ENCODE peak calls at places on chromosome 20, in five cellular contexts. I is astrocyte, S is BJ, X is colonic mucosa, U is OCI-LY7. L is an unnamed sample. For H3K36me3, the result is how much of the 10 kb centered on the place peaks cover.

GRCh38 chr20:43715044-43715443 is 11.8 kb downstream of the GTSF1L start:
- DNase-seq in U (no peak), S (no peak), I (no peak), X (no peak), L (no peak)

GRCh38 chr20:23161968-23162696 is 76.0 kb upstream of the CD93 start:
- DNase-seq in I (peak), U (no peak), X (peak), S (no peak), L (no peak)

GRCh38 chr20:38147166-38147565 is 17.9 kb downstream of the TGM2 start:
- DNase-seq in X (no peak), U (no peak), S (no peak), I (no peak), L (no peak)

GRCh38 chr20:11843289-11843688 is 74.4 kb upstream of the BTBD3 start:
- DNase-seq in S (no peak), I (no peak), X (no peak), U (no peak), L (no peak)

GRCh38 chr20:34525342-34525708 is 9.1 kb downstream of the DYNLRB1 start:
- DNase-seq in X (no peak), I (no peak), S (no peak), U (no peak), L (no peak)

GRCh38 chr20:3041818-3042504 is 1.5 kb upstream of the GNRH2 start:
- DNase-seq in I (no peak), S (no peak), U (no peak), X (no peak), L (no peak)

GRCh38 chr20:62028384-62028783 is 37.3 kb downstream of the TAF4 start:
- DNase-seq in S (no peak), U (no peak), I (no peak), X (no peak), L (no peak)

GRCh38 chr20:10553326-10553984 is 118.3 kb downstream of the SLX4IP start:
- DNase-seq in S (no peak), U (peak), I (peak), X (peak), L (peak)

GRCh38 chr20:2365091-2365490 is 15.6 kb upstream of the TGM6 start:
- DNase-seq in I (no peak), S (no peak), X (no peak), U (no peak), L (no peak)

GRCh38 chr20:64240243-64241015 is 15.1 kb upstream of the PCMTD2 start:
- DNase-seq in U (no peak), I (no peak), S (no peak), X (no peak), L (no peak)

GRCh38 chr20:63369724-63370622 is 8.8 kb upstream of the CHRNA4 start:
- DNase-seq in I (no peak), X (no peak), S (no peak), U (no peak), L (no peak)

GRCh38 chr20:24134284-24134683 is 145.7 kb upstream of the GGTLC1 start:
- DNase-seq in I (no peak), S (no peak), X (no peak), U (no peak), L (peak)

GRCh38 chr20:21994203-21994602 is 288.7 kb downstream of the PAX1 start:
- DNase-seq in U (no peak), S (no peak), I (no peak), X (no peak), L (no peak)

GRCh38 chr20:25273541-25274358 is 25.9 kb downstream of the PYGB start:
- DNase-seq in U (no peak), I (no peak), S (no peak), X (no peak), L (no peak)

GRCh38 chr20:15834857-15835256 is 738.4 kb downstream of the KIF16B start:
- DNase-seq in U (no peak), I (no peak), S (no peak), X (no peak), L (no peak)

GRCh38 chr20:24164360-24164759 is 175.8 kb upstream of the GGTLC1 start:
- DNase-seq in I (no peak), X (no peak), S (no peak), U (peak), L (no peak)

GRCh38 chr20:23515250-23515939 is 24.5 kb downstream of the CST8 start:
- DNase-seq in X (no peak), S (peak), I (no peak), U (no peak), L (no peak)

GRCh38 chr20:43530321-43531090 is 23.0 kb downstream of the L3MBTL1 start:
- DNase-seq in S (no peak), X (no peak), I (no peak), U (no peak), L (peak)

GRCh38 chr20:10536531-10536930 is 101.4 kb downstream of the SLX4IP start:
- DNase-seq in S (no peak), U (peak), X (no peak), I (no peak), L (no peak)

GRCh38 chr20:47775039-47775438 is 10.2 kb downstream of the SULF2 start:
- DNase-seq in U (no peak), X (no peak), S (no peak), I (no peak), L (no peak)

GRCh38 chr20:12660918-12661317 is 347.9 kb upstream of the SPTLC3 start:
- DNase-seq in S (no peak), I (no peak), U (no peak), X (no peak), L (peak)

GRCh38 chr20:22916121-22916842 is 118.8 kb upstream of the SSTR4 start:
- DNase-seq in I (no peak), U (no peak), X (no peak), S (no peak), L (no peak)

GRCh38 chr20:20827992-20828597 is 115.7 kb upstream of the RALGAPA2 start:
- DNase-seq in I (no peak), U (no peak), X (no peak), S (no peak), L (no peak)

GRCh38 chr20:37596890-37597539 is 69.3 kb upstream of the BLCAP start:
- DNase-seq in X (no peak), I (no peak), S (no peak), U (no peak), L (no peak)

GRCh38 chr20:9491324-9491723 is 23.1 kb upstream of the LAMP5 start:
- DNase-seq in X (no peak), S (no peak), U (no peak), I (no peak), L (no peak)

GRCh38 chr20:9490171-9490570 is 24.2 kb upstream of the LAMP5 start:
- DNase-seq in U (no peak), I (peak), S (no peak), X (no peak), L (no peak)

GRCh38 chr20:9485614-9486325 is 28.6 kb upstream of the LAMP5 start:
- DNase-seq in U (no peak), X (no peak), S (no peak), I (no peak), L (no peak)

GRCh38 chr20:9492067-9492466 is 22.3 kb upstream of the LAMP5 start:
- DNase-seq in U (no peak), S (no peak), I (no peak), X (no peak), L (no peak)

DNA sequence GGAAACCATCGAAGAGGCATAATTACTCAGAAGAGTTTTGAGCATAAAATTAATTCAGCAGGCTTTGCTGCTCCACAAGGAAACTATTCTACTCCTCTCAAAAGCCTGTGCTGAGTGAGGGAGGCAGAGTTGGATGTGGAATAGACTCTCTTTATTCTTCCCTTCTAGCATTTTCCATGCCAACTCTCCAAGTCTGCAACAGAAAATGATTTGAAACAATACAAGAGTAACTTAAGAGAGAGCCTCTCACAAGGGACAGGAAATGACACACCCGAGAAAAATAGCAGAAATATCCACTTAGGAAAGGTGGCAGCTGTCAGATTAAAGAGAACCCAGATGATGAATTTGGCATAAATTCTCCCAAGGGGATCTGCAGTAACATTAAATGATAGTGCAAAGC is 26.3 kb upstream of the LAMP5 start:
- DNase-seq in X (no peak), U (no peak), I (no peak), S (no peak), L (no peak)
- H3K36me3 ChIP-seq in X (under half), U (under half), I (under half), S (under half), L (under half)

DNA sequence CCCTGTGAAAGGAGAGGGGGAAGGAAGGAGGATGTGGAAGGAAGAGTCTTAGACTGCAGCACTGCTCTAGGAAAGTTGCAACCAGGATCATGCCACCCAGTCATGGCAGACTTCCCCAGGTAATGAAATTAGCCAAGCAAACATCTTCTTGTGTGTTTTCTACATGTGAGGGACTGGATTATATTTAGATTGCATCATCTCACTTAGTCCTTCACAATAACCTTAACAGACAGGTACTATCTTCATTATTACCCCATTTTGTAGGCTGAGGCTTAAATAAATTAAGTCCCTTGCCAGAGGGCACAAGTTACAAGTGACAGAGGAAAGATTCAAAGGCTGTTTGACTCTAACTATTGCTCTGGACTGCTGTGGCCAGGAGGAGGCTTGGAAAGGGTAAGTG is 9.7 kb upstream of the MAFB start:
- DNase-seq in X (no peak), S (no peak), U (no peak), I (no peak), L (no peak)
- H3K4me3 ChIP-seq in X (no peak), S (no peak), U (no peak), I (no peak), L (no peak)

GRCh38 chr20:45578151-45578660 is 878 bp downstream of the WFDC8 start:
- DNase-seq in S (no peak), I (no peak), X (no peak), U (no peak), L (no peak)
- H3K36me3 ChIP-seq in S (under half), I (under half), X (under half), U (under half), L (under half)

GRCh38 chr20:52746190-52746589 is 226.0 kb upstream of the TSHZ2 start:
- DNase-seq in S (no peak), X (no peak), I (no peak), U (no peak), L (no peak)

GRCh38 chr20:52746768-52747167 is 225.4 kb upstream of the TSHZ2 start:
- DNase-seq in U (no peak), I (no peak), S (no peak), X (no peak), L (no peak)

GRCh38 chr20:52749020-52749419 is 223.1 kb upstream of the TSHZ2 start:
- DNase-seq in U (no peak), X (no peak), S (no peak), I (no peak), L (no peak)

GRCh38 chr20:52748235-52748950 is 223.8 kb upstream of the TSHZ2 start:
- DNase-seq in U (no peak), I (no peak), S (no peak), X (no peak), L (no peak)

GRCh38 chr20:52747736-52748135 is 224.4 kb upstream of the TSHZ2 start:
- DNase-seq in S (no peak), I (peak), U (peak), X (no peak), L (no peak)
- H3K4me3 ChIP-seq in S (no peak), I (no peak), U (no peak), X (no peak), L (no peak)

GRCh38 chr20:32440758-32441078 is 82.6 kb downstream of the ASXL1 start:
- DNase-seq in I (no peak), X (no peak), S (no peak), U (no peak), L (no peak)
- H3K36me3 ChIP-seq in I (under half), X (under half), S (under half), U (under half), L (half or more)

GRCh38 chr20:8223096-8223870 is 91.2 kb downstream of the PLCB1 start:
- DNase-seq in I (peak), U (no peak), X (no peak), S (peak), L (no peak)
- H3K4me3 ChIP-seq in I (no peak), U (no peak), X (no peak), S (no peak), L (peak)

GRCh38 chr20:50582591-50583234 is 72.5 kb downstream of the PTPN1 start:
- DNase-seq in U (peak), S (no peak), I (no peak), X (no peak), L (no peak)

GRCh38 chr20:50580016-50580747 is 70.0 kb downstream of the PTPN1 start:
- DNase-seq in I (no peak), X (peak), S (no peak), U (peak), L (peak)

GRCh38 chr20:50582092-50582491 is 71.9 kb downstream of the PTPN1 start:
- DNase-seq in I (no peak), X (no peak), S (no peak), U (peak), L (no peak)

GRCh38 chr20:50579511-50579910 is 69.3 kb downstream of the PTPN1 start:
- DNase-seq in S (no peak), I (no peak), U (no peak), X (no peak), L (no peak)

GRCh38 chr20:50580842-50581544 is 70.8 kb downstream of the PTPN1 start:
- DNase-seq in X (no peak), U (no peak), S (no peak), I (no peak), L (no peak)
- H3K36me3 ChIP-seq in X (under half), U (under half), S (under half), I (half or more), L (half or more)